ENCODE peak calls at places on chromosomes 11 and 22, in four cellular contexts. A, K, T and B are unnamed samples. For H3K9me3, the result is how much of the 10 kb centered on the place peaks cover.

GRCh38 chr11:76007179-76007578 is 192.2 kb downstream of the UVRAG start:
- DNase-seq in A (no peak), K (no peak), T (no peak), B (no peak)

GRCh38 chr22:20610243-20610686 is 102.9 kb downstream of the MED15 start:
- DNase-seq in A (no peak), K (no peak), T (no peak), B (peak)

GRCh38 chr11:61626580-61627380 is 45.9 kb upstream of the SYT7 start:
- DNase-seq in A (no peak), K (peak), T (no peak), B (peak)

GRCh38 chr22:19870153-19871022 is 15.7 kb upstream of the GNB1L start:
- DNase-seq in A (peak), K (no peak), T (peak), B (peak)

GRCh38 chr11:94658888-94659287 is 91.7 kb downstream of the PIWIL4 start:
- DNase-seq in A (no peak), K (no peak), T (no peak), B (no peak)

GRCh38 chr11:122242731-122243130 is 126.7 kb upstream of the BLID start:
- DNase-seq in A (no peak), K (no peak), T (no peak), B (no peak)

GRCh38 chr11:128291043-128291442 is 296.3 kb downstream of the ETS1 start:
- DNase-seq in A (no peak), K (no peak), T (no peak), B (no peak)

GRCh38 chr11:117769530-117769929 is 27.5 kb downstream of the DSCAML1 start:
- DNase-seq in A (no peak), K (no peak), T (no peak), B (no peak)

GRCh38 chr22:46626911-46627805 is 7.0 kb downstream of the GRAMD4 start:
- DNase-seq in A (no peak), K (no peak), T (no peak), B (peak)

GRCh38 chr22:20249797-20250354 is 18.2 kb downstream of the RTN4R start:
- DNase-seq in A (no peak), K (no peak), T (peak), B (no peak)

GRCh38 chr22:26134654-26135330 is 34.5 kb upstream of the SEZ6L start:
- DNase-seq in A (no peak), K (no peak), T (no peak), B (no peak)

GRCh38 chr11:71518506-71519471 is 8.3 kb upstream of the KRTAP5-7 start:
- DNase-seq in A (peak), K (peak), T (no peak), B (peak)

GRCh38 chr22:38572065-38572464 is 2.1 kb upstream of the DMC1 start:
- DNase-seq in A (no peak), K (no peak), T (peak), B (no peak)

GRCh38 chr11:130404727-130405126 is 23.7 kb downstream of the ADAMTS8 start:
- DNase-seq in A (no peak), K (no peak), T (no peak), B (no peak)

GRCh38 chr11:119729581-119730346 is 764 bp upstream of the NECTIN1 start:
- DNase-seq in A (no peak), K (peak), T (peak), B (peak)

GRCh38 chr11:110177057-110177397 is 83.8 kb downstream of the ZC3H12C start:
- DNase-seq in A (no peak), K (no peak), T (no peak), B (peak)

GRCh38 chr11:58731819-58732218 is at the start of gene GLYAT:
- DNase-seq in A (no peak), K (no peak), T (no peak), B (no peak)

GRCh38 chr11:72631806-72632731 is 42.2 kb downstream of the PDE2A start:
- DNase-seq in A (no peak), K (no peak), T (peak), B (no peak)

GRCh38 chr22:31625661-31626426 is 36.2 kb downstream of the PISD start:
- DNase-seq in A (no peak), K (peak), T (peak), B (no peak)

GRCh38 chr11:67111261-67111660 is 7.8 kb upstream of the KDM2A start:
- DNase-seq in A (no peak), K (no peak), T (no peak), B (no peak)

GRCh38 chr11:103055174-103055890 is 36.6 kb downstream of the DCUN1D5 start:
- DNase-seq in A (no peak), K (no peak), T (no peak), B (no peak)

GRCh38 chr22:39296981-39297489 is 22.4 kb downstream of the RPL3 start:
- DNase-seq in A (no peak), K (no peak), T (no peak), B (no peak)

GRCh38 chr11:63536669-63537292 is at the start of gene PLAAT4:
- DNase-seq in A (no peak), K (peak), T (peak), B (peak)

GRCh38 chr11:128180446-128181089 is 406.8 kb downstream of the ETS1 start:
- DNase-seq in A (no peak), K (no peak), T (no peak), B (no peak)

GRCh38 chr22:31923761-31924160 is 20.6 kb upstream of the YWHAH start:
- DNase-seq in A (no peak), K (no peak), T (no peak), B (no peak)

GRCh38 chr11:62459080-62459479 is 40.2 kb downstream of the SCGB1A1 start:
- DNase-seq in A (no peak), K (no peak), T (no peak), B (no peak)

GRCh38 chr11:18452927-18453326 is 2.7 kb upstream of the LDHAL6A start:
- DNase-seq in A (no peak), K (no peak), T (no peak), B (no peak)

GRCh38 chr11:131897247-131897646 is 526.8 kb downstream of the NTM start:
- DNase-seq in A (no peak), K (no peak), T (no peak), B (no peak)

GRCh38 chr11:44618561-44619425 is 53.3 kb downstream of the CD82 start:
- DNase-seq in A (peak), K (peak), T (peak), B (no peak)

GRCh38 chr22:32684822-32685187 is 116.7 kb upstream of the TIMP3 start:
- DNase-seq in A (no peak), K (no peak), T (no peak), B (no peak)

GRCh38 chr11:64498151-64498550 is 92.9 kb upstream of the SLC22A12 start:
- DNase-seq in A (peak), K (no peak), T (no peak), B (no peak)

GRCh38 chr22:23226497-23226850 is 46.2 kb downstream of the BCR start:
- DNase-seq in A (no peak), K (no peak), T (no peak), B (no peak)

GRCh38 chr22:49031746-49032330 is 795.8 kb downstream of the BRD1 start:
- DNase-seq in A (no peak), K (no peak), T (no peak), B (no peak)

GRCh38 chr22:49034836-49035817 is 792.5 kb downstream of the BRD1 start:
- DNase-seq in A (no peak), K (no peak), T (no peak), B (no peak)

GRCh38 chr22:49035818-49036457 is 791.7 kb downstream of the BRD1 start:
- DNase-seq in A (no peak), K (no peak), T (no peak), B (no peak)

GRCh38 chr22:49033616-49034015 is 794.1 kb downstream of the BRD1 start:
- DNase-seq in A (no peak), K (no peak), T (no peak), B (no peak)

DNA sequence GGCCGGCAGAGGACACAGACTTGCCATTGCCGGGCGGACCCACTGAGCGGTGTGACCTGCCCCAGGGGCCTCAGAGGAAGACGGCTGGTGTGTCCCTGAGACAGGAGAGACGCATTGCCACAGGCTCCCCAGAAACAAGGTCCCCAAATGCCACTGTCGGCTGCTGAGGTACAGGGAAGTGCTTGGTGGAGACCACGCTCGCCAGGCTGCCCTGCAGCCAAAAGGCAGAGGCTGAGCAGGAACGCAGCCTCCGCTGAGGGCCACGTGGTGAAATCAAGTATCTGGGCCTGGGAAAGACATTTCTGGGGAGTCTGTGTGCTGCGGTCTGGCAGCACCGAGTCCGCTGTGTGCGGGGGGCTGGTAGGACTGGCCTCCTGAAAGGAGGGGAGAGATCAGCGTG is 794.9 kb downstream of the BRD1 start:
- DNase-seq in A (no peak), K (no peak), T (no peak), B (no peak)
- H3K9me3 ChIP-seq in A (under half), K (under half), T (under half), B (under half)

GRCh38 chr11:68460741-68461283 is at the start of gene PPP6R3:
- DNase-seq in A (peak), K (no peak), T (no peak), B (peak)
- TF ChIP-seq POLR2A in A (no peak), K (no peak), T (peak), B (peak)

GRCh38 chr11:11972942-11973341 is 35.5 kb downstream of the DKK3 start:
- DNase-seq in A (no peak), K (peak), T (no peak), B (no peak)
- TF ChIP-seq CTCF in A (no peak), K (no peak), T (no peak), B (no peak)

DNA sequence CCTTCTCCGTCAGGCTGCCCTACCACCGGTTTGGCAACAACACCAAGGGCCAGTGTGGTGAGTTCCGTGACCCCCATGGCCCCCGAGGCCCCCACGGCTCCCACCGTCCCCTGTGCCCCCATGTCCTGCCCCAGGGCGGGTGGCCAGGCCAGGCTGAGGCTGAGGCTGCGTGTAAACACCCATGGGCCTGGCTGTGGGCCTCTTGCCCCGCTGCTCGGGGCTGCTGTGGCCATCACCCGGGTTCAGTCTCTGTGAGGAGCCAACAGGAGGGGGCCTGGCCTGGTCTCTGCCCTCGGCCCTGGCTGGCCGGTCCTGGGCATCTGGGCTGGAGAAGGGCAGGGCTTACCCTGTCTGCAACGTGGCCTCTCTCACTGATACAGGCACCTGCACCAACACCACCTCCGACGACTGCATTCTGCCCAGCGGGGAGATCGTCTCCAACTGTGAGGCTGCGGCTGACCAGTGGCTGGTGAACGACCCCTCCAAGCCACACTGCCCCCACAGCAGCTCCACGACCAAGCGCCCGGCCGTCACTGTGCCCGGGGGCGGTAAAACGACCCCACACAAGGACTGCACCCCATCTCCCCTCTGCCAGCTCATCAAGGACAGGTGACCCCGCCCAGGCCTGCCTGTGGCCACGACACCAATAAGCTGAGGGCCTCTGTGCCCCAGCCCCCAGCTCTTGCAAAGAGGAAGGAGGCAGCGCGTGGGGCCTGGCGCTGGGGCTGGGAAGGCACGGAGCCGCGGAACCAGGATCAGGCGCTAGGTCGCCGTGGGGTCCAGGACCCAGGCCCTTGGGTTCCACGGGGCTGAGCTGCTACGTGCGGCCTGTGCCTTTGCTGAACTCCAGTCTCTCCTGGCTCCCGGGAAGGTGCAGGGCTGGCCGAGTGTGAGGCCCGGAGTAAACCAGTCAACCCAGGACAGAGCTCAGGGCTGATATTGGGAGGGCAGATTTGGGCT is 29.0 kb downstream of the MUC2 start:
- DNase-seq in A (no peak), K (no peak), T (no peak), B (no peak)
- H3K9me3 ChIP-seq in A (under half), K (under half), T (under half), B (under half)

GRCh38 chr22:49933236-49933921 is 14.9 kb downstream of the CRELD2 start:
- DNase-seq in A (no peak), K (peak), T (peak), B (no peak)
- TF ChIP-seq POLR2A in A (no peak), K (no peak), T (peak), B (no peak)

GRCh38 chr22:35517769-35518530 is 22.7 kb upstream of the RASD2 start:
- DNase-seq in A (no peak), K (peak), T (no peak), B (no peak)
- TF ChIP-seq CTCF in A (no peak), K (no peak), T (no peak), B (no peak)